ENCODE peak calls at places on chromosomes 11 and 22, in six cellular contexts. One of them, this sample, is unnamed.
A peak's percentile ranks its signal among the peaks of the same experiment; 100 is the strongest.

GRCh38 chr22:37498289-37498909 is 12.2 kb upstream of the MFNG start:
- DNase-seq in pancreas: no peak
- DNase-seq in A549: peak; percentile 46
- DNase-seq in A673: peak; percentile 50
- DNase-seq in cardiac muscle cell: no peak
- DNase-seq in PC-9: no peak
- DNase-seq in this sample: no peak

GRCh38 chr22:16774911-16775529 is 50.2 kb downstream of the XKR3 start:
- DNase-seq in pancreas: no peak
- DNase-seq in A549: no peak
- DNase-seq in A673: no peak
- DNase-seq in cardiac muscle cell: no peak
- DNase-seq in PC-9: no peak
- DNase-seq in this sample: peak; percentile 2

GRCh38 chr11:125886997-125887372 is 483 bp upstream of the HYLS1 start:
- DNase-seq in pancreas: peak; percentile 42
- DNase-seq in A549: no peak
- DNase-seq in A673: peak; percentile 12
- DNase-seq in cardiac muscle cell: peak; percentile 42
- DNase-seq in PC-9: no peak
- DNase-seq in this sample: peak; percentile 51

GRCh38 chr11:128625766-128626165 is 38.4 kb upstream of the ETS1 start:
- DNase-seq in pancreas: no peak
- DNase-seq in A549: no peak
- DNase-seq in A673: no peak
- DNase-seq in cardiac muscle cell: no peak
- DNase-seq in PC-9: no peak
- DNase-seq in this sample: no peak

GRCh38 chr11:9577032-9577431 is 3.6 kb downstream of the WEE1 start:
- DNase-seq in pancreas: no peak
- DNase-seq in A549: no peak
- DNase-seq in A673: no peak
- DNase-seq in cardiac muscle cell: peak; percentile 58
- DNase-seq in PC-9: no peak
- DNase-seq in this sample: peak; percentile 72

GRCh38 chr22:46065733-46066454 is 84.4 kb upstream of the PPARA start:
- DNase-seq in pancreas: no peak
- DNase-seq in A549: no peak
- DNase-seq in A673: no peak
- DNase-seq in cardiac muscle cell: no peak
- DNase-seq in PC-9: no peak
- DNase-seq in this sample: peak; percentile 59

GRCh38 chr22:22571862-22572261 is 12.8 kb upstream of the PRAME start:
- DNase-seq in pancreas: no peak
- DNase-seq in A549: no peak
- DNase-seq in A673: no peak
- DNase-seq in cardiac muscle cell: no peak
- DNase-seq in PC-9: no peak
- DNase-seq in this sample: no peak

GRCh38 chr11:59545179-59546020 is 34.1 kb downstream of the OR4D9 start:
- DNase-seq in pancreas: no peak
- DNase-seq in A549: peak; percentile 76
- DNase-seq in A673: peak; percentile 46
- DNase-seq in cardiac muscle cell: peak; percentile 91
- DNase-seq in PC-9: peak; percentile 51
- DNase-seq in this sample: peak; percentile 39

GRCh38 chr22:40648386-40648785 is 11.9 kb upstream of the MRTFA start:
- DNase-seq in pancreas: no peak
- DNase-seq in A549: no peak
- DNase-seq in A673: no peak
- DNase-seq in cardiac muscle cell: no peak
- DNase-seq in PC-9: no peak
- DNase-seq in this sample: no peak

GRCh38 chr22:20630873-20631617 is 123.6 kb downstream of the MED15 start:
- DNase-seq in pancreas: no peak
- DNase-seq in A549: no peak
- DNase-seq in A673: no peak
- DNase-seq in cardiac muscle cell: no peak
- DNase-seq in PC-9: no peak
- DNase-seq in this sample: no peak

GRCh38 chr11:11297578-11297977 is 55.5 kb downstream of the CSNK2A3 start:
- DNase-seq in pancreas: no peak
- DNase-seq in A549: no peak
- DNase-seq in A673: no peak
- DNase-seq in cardiac muscle cell: no peak
- DNase-seq in PC-9: no peak
- DNase-seq in this sample: no peak

GRCh38 chr11:74837191-74837590 is 88.5 kb downstream of the RNF169 start:
- DNase-seq in pancreas: no peak
- DNase-seq in A549: no peak
- DNase-seq in A673: no peak
- DNase-seq in cardiac muscle cell: no peak
- DNase-seq in PC-9: no peak
- DNase-seq in this sample: peak; percentile 16

GRCh38 chr11:120224386-120224785 is 13.6 kb downstream of the OAF start:
- DNase-seq in pancreas: no peak
- DNase-seq in A549: no peak
- DNase-seq in A673: no peak
- DNase-seq in cardiac muscle cell: no peak
- DNase-seq in PC-9: no peak
- DNase-seq in this sample: no peak

GRCh38 chr22:36928181-36928580 is 14.8 kb downstream of the CSF2RB start:
- DNase-seq in pancreas: no peak
- DNase-seq in A549: no peak
- DNase-seq in A673: no peak
- DNase-seq in cardiac muscle cell: no peak
- DNase-seq in PC-9: no peak
- DNase-seq in this sample: no peak

GRCh38 chr22:17953147-17953546 is 71.2 kb downstream of the MICAL3 start:
- DNase-seq in pancreas: no peak
- DNase-seq in A549: no peak
- DNase-seq in A673: no peak
- DNase-seq in cardiac muscle cell: no peak
- DNase-seq in PC-9: no peak
- DNase-seq in this sample: no peak

GRCh38 chr11:47506363-47506762 is 46.6 kb downstream of the CELF1 start:
- DNase-seq in pancreas: no peak
- DNase-seq in A549: no peak
- DNase-seq in A673: no peak
- DNase-seq in cardiac muscle cell: peak; percentile 67
- DNase-seq in PC-9: no peak
- DNase-seq in this sample: peak; percentile 46

GRCh38 chr11:123351375-123351774 is 78.7 kb upstream of the GRAMD1B start:
- DNase-seq in pancreas: no peak
- DNase-seq in A549: no peak
- DNase-seq in A673: no peak
- DNase-seq in cardiac muscle cell: peak; percentile 44
- DNase-seq in PC-9: no peak
- DNase-seq in this sample: no peak

GRCh38 chr22:33519140-33519973 is 400.9 kb downstream of the LARGE1 start:
- DNase-seq in pancreas: peak; percentile 23
- DNase-seq in A549: peak; percentile 46
- DNase-seq in A673: peak; percentile 19
- DNase-seq in cardiac muscle cell: peak; percentile 58
- DNase-seq in PC-9: peak; percentile 38
- DNase-seq in this sample: peak; percentile 80

GRCh38 chr11:18692941-18693760 is 5.4 kb upstream of the TMEM86A start:
- DNase-seq in pancreas: no peak
- DNase-seq in A549: no peak
- DNase-seq in A673: no peak
- DNase-seq in cardiac muscle cell: peak; percentile 11
- DNase-seq in PC-9: no peak
- DNase-seq in this sample: no peak
- H3K4me3 ChIP-seq in pancreas: no peak overlapping the region
- H3K4me3 ChIP-seq in A549: no peak overlapping the region
- H3K4me3 ChIP-seq in A673: no peak overlapping the region
- H3K4me3 ChIP-seq in cardiac muscle cell: no peak overlapping the region
- H3K4me3 ChIP-seq in PC-9: no peak overlapping the region
- H3K4me3 ChIP-seq in this sample: no peak overlapping the region

GRCh38 chr11:105611837-105612480 is 2.1 kb downstream of the GRIA4 start:
- DNase-seq in pancreas: no peak
- DNase-seq in A549: no peak
- DNase-seq in A673: no peak
- DNase-seq in cardiac muscle cell: no peak
- DNase-seq in PC-9: no peak
- DNase-seq in this sample: no peak

GRCh38 chr11:105611414-105611813 is 1.5 kb downstream of the GRIA4 start:
- DNase-seq in pancreas: no peak
- DNase-seq in A549: no peak
- DNase-seq in A673: no peak
- DNase-seq in cardiac muscle cell: no peak
- DNase-seq in PC-9: no peak
- DNase-seq in this sample: no peak

GRCh38 chr11:105609832-105610781 is at the start of gene GRIA4:
- DNase-seq in pancreas: peak; percentile 18
- DNase-seq in A549: no peak
- DNase-seq in A673: peak; percentile 52
- DNase-seq in cardiac muscle cell: peak; percentile 65
- DNase-seq in PC-9: no peak
- DNase-seq in this sample: peak; percentile 25

GRCh38 chr11:105610796-105611361 is 1.0 kb downstream of the GRIA4 start:
- DNase-seq in pancreas: no peak
- DNase-seq in A549: no peak
- DNase-seq in A673: no peak
- DNase-seq in cardiac muscle cell: no peak
- DNase-seq in PC-9: no peak
- DNase-seq in this sample: no peak

GRCh38 chr11:105609341-105609781 is 512 bp upstream of the GRIA4 start:
- DNase-seq in pancreas: no peak
- DNase-seq in A549: no peak
- DNase-seq in A673: peak; percentile 34
- DNase-seq in cardiac muscle cell: peak; percentile 27
- DNase-seq in PC-9: no peak
- DNase-seq in this sample: no peak
- TF ChIP-seq CTCF in pancreas: no peak
- TF ChIP-seq CTCF in A549: no peak
- TF ChIP-seq CTCF in A673: peak; percentile 54
- TF ChIP-seq CTCF in cardiac muscle cell: peak; percentile 41
- TF ChIP-seq CTCF in PC-9: peak; percentile 52
- TF ChIP-seq CTCF in this sample: peak; percentile 43

GRCh38 chr11:2884424-2884815 is 1.2 kb downstream of the CDKN1C start:
- DNase-seq in pancreas: no peak
- DNase-seq in A549: no peak
- DNase-seq in A673: no peak
- DNase-seq in cardiac muscle cell: peak; percentile 65
- DNase-seq in PC-9: no peak
- DNase-seq in this sample: peak; percentile 27

GRCh38 chr11:2885017-2885675 is 429 bp downstream of the CDKN1C start:
- DNase-seq in pancreas: no peak
- DNase-seq in A549: no peak
- DNase-seq in A673: peak; percentile 43
- DNase-seq in cardiac muscle cell: peak; percentile 66
- DNase-seq in PC-9: no peak
- DNase-seq in this sample: peak; percentile 36

GRCh38 chr11:2885676-2886081 is at the start of gene CDKN1C:
- DNase-seq in pancreas: peak; percentile 81
- DNase-seq in A549: peak; percentile 78
- DNase-seq in A673: peak; percentile 86
- DNase-seq in cardiac muscle cell: peak; percentile 93
- DNase-seq in PC-9: peak; percentile 47
- DNase-seq in this sample: peak; percentile 81

GRCh38 chr11:2882681-2883110 is 2.9 kb downstream of the CDKN1C start:
- DNase-seq in pancreas: no peak
- DNase-seq in A549: no peak
- DNase-seq in A673: no peak
- DNase-seq in cardiac muscle cell: no peak
- DNase-seq in PC-9: no peak
- DNase-seq in this sample: no peak

DNA sequence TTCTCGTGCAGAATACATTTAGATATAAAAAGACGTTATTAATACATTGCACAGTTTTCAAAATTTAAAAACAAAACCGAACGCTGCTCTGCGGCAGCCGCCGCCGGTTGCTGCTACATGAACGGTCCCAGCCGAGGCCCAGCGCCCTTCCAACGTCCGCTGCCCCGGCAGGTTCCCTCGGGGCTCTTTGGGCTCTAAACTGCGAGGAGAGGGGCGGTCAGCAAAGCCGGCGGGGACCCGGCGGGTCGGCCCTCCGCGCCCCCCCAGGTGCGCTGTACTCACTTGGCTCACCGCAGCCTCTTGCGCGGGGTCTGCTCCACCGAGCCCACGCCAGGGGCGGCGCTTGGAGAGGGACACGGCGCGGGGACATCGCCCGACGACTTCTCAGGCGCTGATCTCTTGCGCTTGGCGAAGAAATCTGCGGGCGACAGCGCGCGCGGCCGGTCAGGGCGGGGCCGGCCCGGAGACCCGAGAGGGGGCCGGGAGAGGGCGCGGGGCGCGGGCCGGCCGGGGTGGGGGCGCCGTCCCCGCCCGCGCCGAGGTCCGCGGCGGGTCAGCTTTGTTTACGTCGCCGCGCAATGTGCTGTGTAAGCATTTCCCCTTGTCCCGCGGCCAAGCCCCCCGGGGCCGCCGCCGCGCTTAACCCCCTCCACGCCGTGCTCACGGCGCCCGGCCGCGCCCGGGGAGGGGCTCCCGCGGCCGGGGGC is 1.7 kb downstream of the CDKN1C start:
- DNase-seq in pancreas: no peak
- DNase-seq in A549: no peak
- DNase-seq in A673: no peak
- DNase-seq in cardiac muscle cell: peak; percentile 60
- DNase-seq in PC-9: no peak
- DNase-seq in this sample: peak; percentile 17
- H3K4me3 ChIP-seq in pancreas: peak overlapping the region; percentile 75
- H3K4me3 ChIP-seq in A549: peak overlapping the region; percentile 71
- H3K4me3 ChIP-seq in A673: peak overlapping the region; percentile 44
- H3K4me3 ChIP-seq in cardiac muscle cell: peak overlapping the region; percentile 99
- H3K4me3 ChIP-seq in PC-9: peak overlapping the region; percentile 21
- H3K4me3 ChIP-seq in this sample: peak overlapping the region; percentile 71

DNA sequence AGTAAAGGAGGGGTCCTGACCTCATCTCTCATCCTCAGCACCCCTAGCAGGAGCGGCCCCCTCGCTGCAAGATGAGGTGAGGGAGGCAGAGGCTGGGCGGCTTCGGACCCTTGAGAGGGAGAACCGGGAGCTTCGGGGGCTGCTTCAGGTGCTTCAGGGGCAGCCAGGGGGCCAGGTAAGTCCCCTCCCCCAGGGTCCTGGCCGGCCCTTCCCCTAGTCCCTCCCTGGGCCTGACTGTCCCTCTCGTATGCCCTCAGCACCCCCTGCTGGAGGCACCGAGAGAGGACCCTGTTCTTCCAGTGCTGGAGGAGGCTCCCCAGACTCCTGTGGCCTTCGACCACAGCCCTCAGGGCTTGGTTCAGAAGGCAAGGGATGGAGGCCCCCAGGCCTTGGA is 3.7 kb downstream of the CCDC88B start:
- DNase-seq in pancreas: no peak
- DNase-seq in A549: peak; percentile 26
- DNase-seq in A673: no peak
- DNase-seq in cardiac muscle cell: no peak
- DNase-seq in PC-9: no peak
- DNase-seq in this sample: no peak
- TF ChIP-seq CTCF in pancreas: no peak
- TF ChIP-seq CTCF in A549: peak; percentile 36
- TF ChIP-seq CTCF in A673: peak; percentile 47
- TF ChIP-seq CTCF in cardiac muscle cell: peak; percentile 22
- TF ChIP-seq CTCF in PC-9: peak; percentile 50
- TF ChIP-seq CTCF in this sample: peak; percentile 42